ENCODE peak calls at places on chromosomes 11 and 22, in eight cellular contexts. J is heart right ventricle, D is HAP-1, O is esophagus squamous epithelium, E is Karpas-422, K is cardiac muscle cell, H is colonic mucosa, U is stomach. Y is an unnamed sample.

GRCh38 chr11:9972917-9973504 is 309.1 kb downstream of the SWAP70 start:
- DNase-seq in K (peak; percentile 38), D (peak; percentile 46), J (peak; percentile 9), U (no peak), H (no peak), E (peak; percentile 84), O (no peak), Y (no peak)

GRCh38 chr22:38758276-38758945 is 2.6 kb upstream of the SUN2 start:
- DNase-seq in K (no peak), U (no peak), J (no peak), H (no peak), O (no peak), D (no peak), E (no peak), Y (no peak)

GRCh38 chr22:18985761-18986160 is 49.7 kb upstream of the PRODH start:
- DNase-seq in J (no peak), O (no peak), H (no peak), E (no peak), D (peak; percentile 6), K (no peak), U (no peak), Y (peak; percentile 32)

GRCh38 chr11:20057055-20057943 is 103.0 kb downstream of the DBX1 start:
- DNase-seq in H (no peak), K (no peak), O (no peak), E (no peak), D (no peak), U (no peak), J (no peak), Y (no peak)

GRCh38 chr22:29072979-29073617 is at the start of gene KREMEN1:
- DNase-seq in J (peak; percentile 23), E (no peak), O (no peak), D (peak; percentile 29), U (no peak), H (peak; percentile 34), K (no peak), Y (peak; percentile 70)

GRCh38 chr11:115301029-115301428 is 203.2 kb downstream of the CADM1 start:
- DNase-seq in D (no peak), J (no peak), O (no peak), U (no peak), E (no peak), K (no peak), H (no peak), Y (no peak)

GRCh38 chr11:78031629-78032028 is 8.6 kb upstream of the KCTD14 start:
- DNase-seq in K (no peak), J (no peak), E (peak; percentile 88), H (no peak), U (no peak), O (no peak), D (no peak), Y (no peak)

GRCh38 chr22:21964918-21965484 is 12.4 kb upstream of the PPM1F start:
- DNase-seq in H (no peak), O (no peak), K (no peak), E (no peak), U (no peak), J (no peak), D (no peak), Y (no peak)

GRCh38 chr11:36151933-36152580 is 137.2 kb downstream of the COMMD9 start:
- DNase-seq in J (no peak), E (no peak), D (no peak), K (no peak), U (no peak), H (no peak), O (no peak), Y (no peak)

GRCh38 chr11:6427516-6427915 is 8.6 kb upstream of the APBB1 start:
- DNase-seq in U (no peak), E (no peak), O (no peak), K (no peak), J (no peak), D (no peak), H (no peak), Y (no peak)

GRCh38 chr11:30855383-30856006 is 269.3 kb upstream of the MPPED2 start:
- DNase-seq in E (peak; percentile 51), U (no peak), O (no peak), D (no peak), J (no peak), K (peak; percentile 52), H (no peak), Y (no peak)

GRCh38 chr11:7501251-7501650 is 12.5 kb upstream of the PPFIBP2 start:
- DNase-seq in U (no peak), E (no peak), K (no peak), J (no peak), D (no peak), H (no peak), O (no peak), Y (no peak)

GRCh38 chr11:73170140-73170539 is 28.0 kb upstream of the FCHSD2 start:
- DNase-seq in D (no peak), O (no peak), H (no peak), K (peak; percentile 41), U (no peak), E (no peak), J (no peak), Y (no peak)

GRCh38 chr11:85826096-85826855 is 15.3 kb upstream of the SYTL2 start:
- DNase-seq in J (peak; percentile 37), K (peak; percentile 17), D (peak; percentile 54), E (peak; percentile 75), H (no peak), O (no peak), U (no peak), Y (peak; percentile 68)

GRCh38 chr22:39243443-39244072 is 1.2 kb downstream of the PDGFB start:
- DNase-seq in J (no peak), O (no peak), E (no peak), D (no peak), K (no peak), H (no peak), U (no peak), Y (no peak)

GRCh38 chr22:37630839-37631435 is 8.5 kb upstream of the SH3BP1 start:
- DNase-seq in K (peak; percentile 83), D (no peak), U (peak; percentile 56), E (no peak), O (no peak), H (no peak), J (no peak), Y (no peak)

GRCh38 chr11:121452609-121453150 is at the start of gene SORL1-AS1:
- DNase-seq in U (no peak), E (peak; percentile 61), O (no peak), D (peak; percentile 17), K (no peak), J (no peak), H (peak; percentile 56), Y (no peak)
- H3K4me1 ChIP-seq in U (peaks cover 26% of the 10 kb centered on the region), E (peaks cover 86% of the 10 kb centered on the region), O (peaks cover 9% of the 10 kb centered on the region), D (peaks cover 23% of the 10 kb centered on the region), K (peaks cover 4% of the 10 kb centered on the region), J (no peaks in the 10 kb centered on the region), H (no peaks in the 10 kb centered on the region), Y (peaks cover 2% of the 10 kb centered on the region)

GRCh38 chr11:14026961-14027360 is 64.4 kb downstream of the SPON1 start:
- DNase-seq in D (no peak), K (no peak), O (no peak), E (no peak), J (peak; percentile 61), U (no peak), H (no peak), Y (peak; percentile 60)

GRCh38 chr11:14029971-14030531 is 67.5 kb downstream of the SPON1 start:
- DNase-seq in K (peak; percentile 49), D (no peak), J (peak; percentile 65), H (peak; percentile 67), O (no peak), U (peak; percentile 79), E (no peak), Y (peak; percentile 90)

GRCh38 chr11:14029415-14029814 is 66.9 kb downstream of the SPON1 start:
- DNase-seq in E (no peak), U (no peak), J (no peak), H (peak; percentile 56), O (no peak), D (no peak), K (no peak), Y (no peak)
- H3K4me1 ChIP-seq in E (no peaks in the 10 kb centered on the region), U (peaks cover 15% of the 10 kb centered on the region), J (peaks cover 11% of the 10 kb centered on the region), H (peaks cover 3% of the 10 kb centered on the region), O (peaks cover 6% of the 10 kb centered on the region), D (no peaks in the 10 kb centered on the region), K (peaks cover 16% of the 10 kb centered on the region), Y (peaks cover 11% of the 10 kb centered on the region)

GRCh38 chr11:65293909-65294381 is 20.7 kb upstream of the CDC42EP2 start:
- DNase-seq in D (no peak), J (peak; percentile 67), K (no peak), E (no peak), O (no peak), H (no peak), U (no peak), Y (peak; percentile 77)
- H3K4me1 ChIP-seq in D (no peaks in the 10 kb centered on the region), J (peaks cover 61% of the 10 kb centered on the region), K (peaks cover 37% of the 10 kb centered on the region), E (no peaks in the 10 kb centered on the region), O (peaks cover 22% of the 10 kb centered on the region), H (peaks cover 14% of the 10 kb centered on the region), U (peaks cover 52% of the 10 kb centered on the region), Y (peaks cover 24% of the 10 kb centered on the region)

GRCh38 chr22:50289942-50290630 is 17.4 kb downstream of the PLXNB2 start:
- DNase-seq in U (no peak), K (no peak), O (no peak), J (no peak), H (no peak), D (no peak), E (no peak), Y (no peak)

GRCh38 chr22:50293441-50294318 is 13.8 kb downstream of the PLXNB2 start:
- DNase-seq in J (peak; percentile 75), U (peak; percentile 94), K (peak; percentile 87), H (peak; percentile 90), O (no peak), D (peak; percentile 71), E (peak; percentile 77), Y (peak; percentile 91)

GRCh38 chr22:50289151-50289941 is 18.1 kb downstream of the PLXNB2 start:
- DNase-seq in K (no peak), J (no peak), O (no peak), E (no peak), H (no peak), D (no peak), U (no peak), Y (no peak)

GRCh38 chr22:50294319-50294656 is 13.2 kb downstream of the PLXNB2 start:
- DNase-seq in E (no peak), D (no peak), H (no peak), J (no peak), U (no peak), O (no peak), K (no peak), Y (no peak)

DNA sequence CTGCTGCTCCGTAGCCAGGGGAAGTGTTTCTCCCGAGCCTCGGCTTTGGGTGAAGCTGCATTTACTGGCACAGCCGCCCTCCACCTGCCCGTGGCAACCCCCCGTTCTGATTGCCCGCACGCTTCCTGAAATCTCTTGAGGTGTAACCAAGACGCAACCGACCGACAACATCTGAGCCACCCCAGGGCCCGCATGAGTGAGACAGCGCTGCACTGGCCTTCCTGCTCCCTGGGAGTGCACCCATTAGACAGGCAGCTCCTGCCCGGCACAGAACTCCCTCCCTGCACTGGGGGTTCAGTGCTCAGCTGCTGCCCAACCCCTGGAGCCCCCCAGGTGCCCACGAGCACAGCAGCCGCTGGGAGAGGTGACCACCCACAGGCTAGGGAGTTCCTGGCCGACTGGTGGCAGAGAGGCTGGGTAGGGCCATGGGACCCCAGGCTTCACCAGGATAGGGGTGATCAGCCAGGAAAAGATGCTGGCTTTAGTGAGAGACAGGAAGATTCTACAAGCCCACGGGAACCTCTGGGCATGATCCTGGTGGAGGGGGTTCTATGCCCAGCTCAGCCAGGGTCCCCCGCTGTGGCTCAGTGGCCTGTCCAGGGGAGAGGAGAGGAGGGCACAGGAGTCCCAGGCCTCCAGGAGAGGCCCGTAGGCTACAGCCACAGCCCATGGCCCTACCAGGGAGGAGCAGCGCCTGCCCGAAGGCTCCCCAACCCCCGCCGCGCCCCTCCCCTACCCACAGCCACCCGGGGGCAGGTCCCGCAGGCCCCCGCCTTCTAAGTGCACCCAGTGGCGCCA is 14.6 kb downstream of the PLXNB2 start:
- DNase-seq in J (no peak), E (peak; percentile 74), K (no peak), U (no peak), D (no peak), O (no peak), H (no peak), Y (no peak)
- H3K4me1 ChIP-seq in J (peaks cover 47% of the 10 kb centered on the region), E (peaks cover 33% of the 10 kb centered on the region), K (peaks cover 15% of the 10 kb centered on the region), U (peaks cover 96% of the 10 kb centered on the region), D (peaks cover 7% of the 10 kb centered on the region), O (peaks cover 41% of the 10 kb centered on the region), H (peaks cover 36% of the 10 kb centered on the region), Y (peaks cover 11% of the 10 kb centered on the region)